ENCODE peak calls at places on chromosome 21, in four cellular contexts. Z is IMR-90; N is endodermal cell; Y is CD8-positive, alpha-beta T cell. C is an unnamed sample.

GRCh38 chr21:41804381-41804780 is 37.5 kb upstream of the RIPK4 start:
- DNase-seq in Z (no peak), N (no peak), Y (no peak), C (no peak)

GRCh38 chr21:39088831-39089380 is 94.3 kb downstream of the PSMG1 start:
- DNase-seq in Z (peak; percentile 82), N (no peak), Y (no peak), C (no peak)

GRCh38 chr21:38995071-38995669 is 188.1 kb downstream of the PSMG1 start:
- DNase-seq in Z (no peak), N (peak; percentile 51), Y (no peak), C (no peak)

GRCh38 chr21:45386336-45386727 is 18.6 kb upstream of the COL18A1 start:
- DNase-seq in Z (no peak), N (peak; percentile 41), Y (no peak), C (peak; percentile 2)

GRCh38 chr21:35335951-35336446 is 286.9 kb upstream of the RUNX1 start:
- DNase-seq in Z (no peak), N (no peak), Y (no peak), C (no peak)

GRCh38 chr21:45317401-45318145 is 29.9 kb upstream of the POFUT2 start:
- DNase-seq in Z (peak; percentile 94), N (peak; percentile 64), Y (no peak), C (peak; percentile 11)

GRCh38 chr21:8990326-8991087 is 1530.9 kb upstream of the TPTE start:
- DNase-seq in Z (no peak), N (peak; percentile 54), Y (no peak), C (no peak)

GRCh38 chr21:27622636-27623035 is 655.7 kb upstream of the ADAMTS5 start:
- DNase-seq in Z (no peak), N (no peak), Y (no peak), C (no peak)

GRCh38 chr21:15221799-15222386 is 157.1 kb upstream of the NRIP1 start:
- DNase-seq in Z (peak; percentile 65), N (peak; percentile 90), Y (no peak), C (peak; percentile 78)

GRCh38 chr21:42037943-42038342 is 27.8 kb upstream of the ZBTB21 start:
- DNase-seq in Z (no peak), N (no peak), Y (no peak), C (no peak)

GRCh38 chr21:33374080-33374873 is 28.9 kb upstream of the IFNGR2 start:
- DNase-seq in Z (peak; percentile 58), N (peak; percentile 75), Y (no peak), C (no peak)

GRCh38 chr21:44913425-44914175 is 7.1 kb downstream of the ITGB2 start:
- DNase-seq in Z (no peak), N (no peak), Y (no peak), C (no peak)

GRCh38 chr21:30718239-30718909 is at the start of gene KRTAP21-3:
- DNase-seq in Z (no peak), N (no peak), Y (no peak), C (no peak)

GRCh38 chr21:44984428-44984791 is 44.6 kb downstream of the SLX9 start:
- DNase-seq in Z (no peak), N (no peak), Y (no peak), C (no peak)

GRCh38 chr21:43195131-43196021 is 26.6 kb downstream of the CRYAA start:
- DNase-seq in Z (no peak), N (peak; percentile 44), Y (no peak), C (peak; percentile 30)

GRCh38 chr21:38806153-38806941 is 618 bp downstream of the ETS2 start:
- DNase-seq in Z (no peak), N (peak; percentile 68), Y (peak; percentile 24), C (no peak)

GRCh38 chr21:30257773-30258172 is 25.0 kb downstream of the KRTAP24-1 start:
- DNase-seq in Z (no peak), N (peak; percentile 74), Y (no peak), C (no peak)

GRCh38 chr21:30434033-30434631 is 4.1 kb downstream of the KRTAP13-4 start:
- DNase-seq in Z (no peak), N (peak; percentile 88), Y (no peak), C (no peak)

GRCh38 chr21:41895643-41896493 is 16.7 kb upstream of the PRDM15 start:
- DNase-seq in Z (peak; percentile 18), N (peak; percentile 75), Y (peak; percentile 48), C (no peak)

GRCh38 chr21:35328856-35329455 is 279.9 kb upstream of the RUNX1 start:
- DNase-seq in Z (no peak), N (no peak), Y (no peak), C (no peak)

GRCh38 chr21:41827951-41828883 is 50.9 kb downstream of the PRDM15 start:
- DNase-seq in Z (no peak), N (no peak), Y (no peak), C (no peak)

GRCh38 chr21:34644815-34645214 is 24.0 kb upstream of the CLIC6 start:
- DNase-seq in Z (no peak), N (no peak), Y (no peak), C (no peak)

GRCh38 chr21:41786521-41786987 is 19.7 kb upstream of the RIPK4 start:
- DNase-seq in Z (peak; percentile 12), N (no peak), Y (no peak), C (no peak)

GRCh38 chr21:35559128-35559831 is 501.0 kb downstream of the SETD4 start:
- DNase-seq in Z (peak; percentile 95), N (no peak), Y (no peak), C (no peak)

GRCh38 chr21:43307677-43308070 is 119.3 kb downstream of the SIK1 start:
- DNase-seq in Z (no peak), N (no peak), Y (no peak), C (no peak)

GRCh38 chr21:35316933-35317332 is 267.8 kb upstream of the RUNX1 start:
- DNase-seq in Z (peak; percentile 86), N (peak; percentile 50), Y (no peak), C (no peak)

GRCh38 chr21:36721817-36722216 is 22.9 kb downstream of the SIM2 start:
- DNase-seq in Z (no peak), N (peak; percentile 10), Y (no peak), C (no peak)

GRCh38 chr21:41584603-41585176 is 76.7 kb upstream of the TMPRSS2 start:
- DNase-seq in Z (no peak), N (peak; percentile 10), Y (no peak), C (no peak)

GRCh38 chr21:43600642-43601397 is 58.5 kb downstream of the HSF2BP start:
- DNase-seq in Z (peak; percentile 95), N (no peak), Y (no peak), C (no peak)

GRCh38 chr21:41600556-41600955 is 92.6 kb upstream of the TMPRSS2 start:
- DNase-seq in Z (no peak), N (peak; percentile 12), Y (no peak), C (no peak)

DNA sequence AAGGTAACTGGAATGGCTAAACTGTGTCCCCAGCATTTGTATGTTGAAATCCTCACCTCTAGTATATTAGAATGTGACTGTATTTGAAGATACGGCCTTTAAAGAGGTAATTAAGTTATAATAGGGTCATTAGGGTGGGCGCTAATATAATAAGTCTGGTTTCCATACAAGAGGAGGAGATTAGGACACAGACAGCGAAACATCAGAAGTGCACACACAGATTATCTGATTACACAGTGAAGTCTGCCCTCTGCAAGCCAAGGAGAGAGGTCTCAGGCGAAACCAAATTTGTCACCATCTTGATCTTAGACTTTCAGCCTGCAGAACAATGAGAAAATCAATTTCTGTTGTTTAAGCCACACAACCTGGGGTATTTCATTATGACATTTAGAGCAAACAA is 2233.1 kb downstream of the MRPL39 start:
- DNase-seq in Z (no peak), N (no peak), Y (no peak), C (no peak)
- H3K9me3 ChIP-seq in Z (peaks cover 11% of the 10 kb centered on the region), N (peaks cover 12% of the 10 kb centered on the region), Y (no peaks in the 10 kb centered on the region), C (no peaks in the 10 kb centered on the region)

DNA sequence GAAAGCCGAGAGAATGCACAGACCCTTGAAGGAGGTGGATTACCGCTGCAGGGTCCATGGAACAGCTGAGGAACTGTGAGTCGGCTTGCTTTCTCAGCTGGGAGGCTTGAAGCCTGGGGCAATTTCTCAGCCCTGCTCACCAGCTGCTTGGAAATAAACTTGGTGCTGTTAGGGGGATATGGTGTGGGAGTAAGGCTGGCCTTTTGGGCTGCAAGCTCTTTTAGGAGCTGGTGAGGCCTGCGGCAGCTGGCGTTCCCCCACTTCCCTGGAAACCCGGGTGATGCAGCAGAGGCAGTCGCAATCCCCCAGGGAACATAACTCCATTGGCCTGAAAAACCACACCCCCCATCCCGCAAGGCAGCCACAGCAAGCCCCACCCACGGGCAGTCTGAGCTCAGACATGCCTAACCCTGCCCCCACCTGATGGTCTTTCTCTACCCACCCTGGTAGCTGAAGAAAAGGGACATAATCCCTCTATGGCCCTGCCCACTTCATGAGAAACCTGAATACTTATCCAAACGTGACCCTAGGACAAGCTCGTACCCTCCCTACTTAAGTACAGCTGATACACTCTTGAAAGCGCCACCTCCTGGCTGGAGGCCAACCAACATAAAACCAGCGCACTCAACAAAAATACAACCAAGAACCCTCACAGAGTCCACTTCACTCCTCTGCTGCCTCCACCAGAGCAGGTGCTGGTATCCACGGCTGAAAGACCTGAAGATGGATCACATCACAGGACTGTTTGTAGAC is 1995.8 kb downstream of the NCAM2 start:
- DNase-seq in Z (no peak), N (peak; percentile 51), Y (no peak), C (no peak)
- H3K9me3 ChIP-seq in Z (peaks cover 5% of the 10 kb centered on the region), N (no peaks in the 10 kb centered on the region), Y (no peaks in the 10 kb centered on the region), C (no peaks in the 10 kb centered on the region)

DNA sequence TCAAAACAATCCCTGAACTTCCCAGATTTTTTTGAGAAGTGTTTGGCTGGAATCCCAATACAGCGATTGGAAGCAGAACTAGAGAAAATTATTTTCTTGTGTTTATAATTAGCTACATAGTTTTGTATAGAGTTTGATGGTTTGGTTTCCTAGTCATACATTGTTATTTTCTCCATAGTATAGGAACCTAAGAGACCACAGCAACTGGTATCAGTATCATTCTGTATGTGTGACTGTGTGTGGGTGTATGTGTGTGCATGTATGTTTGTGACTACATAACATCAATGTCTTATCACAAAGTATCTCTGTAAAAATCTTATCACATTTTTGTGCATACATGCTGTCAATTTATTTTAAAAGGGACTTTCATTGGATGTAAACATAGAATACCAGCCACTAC is 780.5 kb downstream of the MRPL39 start:
- DNase-seq in Z (no peak), N (no peak), Y (no peak), C (no peak)
- H3K9me3 ChIP-seq in Z (no peaks in the 10 kb centered on the region), N (no peaks in the 10 kb centered on the region), Y (no peaks in the 10 kb centered on the region), C (no peaks in the 10 kb centered on the region)

GRCh38 chr21:40422851-40423635 is 423.9 kb downstream of the DSCAM start:
- DNase-seq in Z (no peak), N (no peak), Y (no peak), C (no peak)

GRCh38 chr21:40421121-40421520 is 425.8 kb downstream of the DSCAM start:
- DNase-seq in Z (no peak), N (no peak), Y (no peak), C (no peak)

DNA sequence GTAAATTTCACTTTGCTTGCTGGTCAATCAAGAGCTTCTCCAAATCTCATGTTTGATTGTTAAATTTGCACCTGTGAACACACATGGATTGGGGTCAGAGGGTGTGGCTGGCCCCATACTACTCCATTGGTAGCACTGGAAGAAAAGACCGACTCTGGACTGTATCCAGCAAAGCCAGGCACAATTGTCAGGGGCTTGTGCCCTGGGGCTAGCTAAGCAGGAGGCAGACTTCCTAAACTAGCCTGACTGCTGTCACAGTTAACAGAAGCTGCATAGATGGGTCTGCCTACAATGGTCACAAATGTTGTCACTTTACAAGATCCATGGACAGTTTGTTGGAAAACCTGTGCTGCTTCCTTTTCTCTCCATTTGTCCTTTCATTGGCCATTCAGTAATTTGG is 421.0 kb downstream of the DSCAM start:
- DNase-seq in Z (no peak), N (no peak), Y (no peak), C (no peak)
- H3K9me3 ChIP-seq in Z (peaks cover 26% of the 10 kb centered on the region), N (peaks cover 6% of the 10 kb centered on the region), Y (no peaks in the 10 kb centered on the region), C (no peaks in the 10 kb centered on the region)